ENCODE peak calls at places on chromosomes 2 and 18, in five cellular contexts. One of them, this sample, is unnamed.

GRCh38 chr2:45169339-45170190 is 160.3 kb upstream of the SIX2 start:
- DNase-seq in choroid plexus epithelial cell: peak; percentile 45
- DNase-seq in HFFc6: no peak
- DNase-seq in right lobe of liver: no peak
- DNase-seq in WTC11: peak; percentile 67
- DNase-seq in this sample: no peak

GRCh38 chr2:15159751-15160177 is 401.4 kb downstream of the NBAS start:
- DNase-seq in WTC11: no peak
- DNase-seq in right lobe of liver: no peak
- DNase-seq in choroid plexus epithelial cell: peak; percentile 79
- DNase-seq in HFFc6: peak; percentile 62
- DNase-seq in this sample: no peak

GRCh38 chr18:11995445-11996189 is 14.3 kb downstream of the IMPA2 start:
- DNase-seq in choroid plexus epithelial cell: peak; percentile 82
- DNase-seq in WTC11: peak; percentile 73
- DNase-seq in HFFc6: peak; percentile 60
- DNase-seq in right lobe of liver: peak; percentile 81
- DNase-seq in this sample: no peak

GRCh38 chr2:241808051-241808450 is 942 bp upstream of the NEU4 start:
- DNase-seq in choroid plexus epithelial cell: peak; percentile 16
- DNase-seq in WTC11: no peak
- DNase-seq in right lobe of liver: no peak
- DNase-seq in HFFc6: no peak
- DNase-seq in this sample: no peak

GRCh38 chr2:150811259-150811912 is 323.9 kb upstream of the RND3 start:
- DNase-seq in WTC11: no peak
- DNase-seq in right lobe of liver: no peak
- DNase-seq in HFFc6: no peak
- DNase-seq in choroid plexus epithelial cell: peak; percentile 20
- DNase-seq in this sample: no peak

GRCh38 chr2:80304522-80304878 is at the start of gene LRRTM1:
- DNase-seq in choroid plexus epithelial cell: no peak
- DNase-seq in right lobe of liver: no peak
- DNase-seq in HFFc6: no peak
- DNase-seq in WTC11: peak; percentile 42
- DNase-seq in this sample: no peak

GRCh38 chr18:45379903-45380302 is 235.4 kb upstream of the SLC14A2 start:
- DNase-seq in choroid plexus epithelial cell: no peak
- DNase-seq in right lobe of liver: no peak
- DNase-seq in WTC11: no peak
- DNase-seq in HFFc6: no peak
- DNase-seq in this sample: no peak

GRCh38 chr2:37742286-37742685 is 70.8 kb upstream of the CDC42EP3 start:
- DNase-seq in WTC11: no peak
- DNase-seq in HFFc6: peak; percentile 42
- DNase-seq in choroid plexus epithelial cell: peak; percentile 29
- DNase-seq in right lobe of liver: no peak
- DNase-seq in this sample: no peak

GRCh38 chr2:126880262-126880800 is 18.4 kb upstream of the TEX51 start:
- DNase-seq in choroid plexus epithelial cell: no peak
- DNase-seq in right lobe of liver: no peak
- DNase-seq in WTC11: no peak
- DNase-seq in HFFc6: no peak
- DNase-seq in this sample: no peak

GRCh38 chr2:8065191-8065590 is 616.7 kb upstream of the ID2 start:
- DNase-seq in HFFc6: no peak
- DNase-seq in choroid plexus epithelial cell: no peak
- DNase-seq in right lobe of liver: no peak
- DNase-seq in WTC11: no peak
- DNase-seq in this sample: no peak

GRCh38 chr18:50151876-50152275 is 43.1 kb downstream of the MYO5B start:
- DNase-seq in right lobe of liver: no peak
- DNase-seq in choroid plexus epithelial cell: peak; percentile 32
- DNase-seq in WTC11: no peak
- DNase-seq in HFFc6: no peak
- DNase-seq in this sample: no peak

GRCh38 chr2:212330263-212330662 is 208.3 kb downstream of the ERBB4 start:
- DNase-seq in right lobe of liver: no peak
- DNase-seq in HFFc6: no peak
- DNase-seq in WTC11: no peak
- DNase-seq in choroid plexus epithelial cell: no peak
- DNase-seq in this sample: peak; percentile 34

GRCh38 chr2:9631976-9632700 is 1.3 kb upstream of the YWHAQ start:
- DNase-seq in HFFc6: no peak
- DNase-seq in WTC11: no peak
- DNase-seq in choroid plexus epithelial cell: no peak
- DNase-seq in right lobe of liver: no peak
- DNase-seq in this sample: no peak

GRCh38 chr18:76708036-76708726 is 114.2 kb upstream of the ZNF236 start:
- DNase-seq in WTC11: no peak
- DNase-seq in HFFc6: no peak
- DNase-seq in right lobe of liver: no peak
- DNase-seq in choroid plexus epithelial cell: no peak
- DNase-seq in this sample: no peak

GRCh38 chr2:101047075-101047766 is 45.1 kb downstream of the RPL31 start:
- DNase-seq in WTC11: no peak
- DNase-seq in right lobe of liver: no peak
- DNase-seq in choroid plexus epithelial cell: no peak
- DNase-seq in HFFc6: no peak
- DNase-seq in this sample: no peak

GRCh38 chr2:190467575-190468083 is 59.5 kb downstream of the MFSD6 start:
- DNase-seq in HFFc6: peak; percentile 25
- DNase-seq in WTC11: no peak
- DNase-seq in choroid plexus epithelial cell: peak; percentile 51
- DNase-seq in right lobe of liver: no peak
- DNase-seq in this sample: no peak

GRCh38 chr18:76405761-76406356 is 89.2 kb downstream of the ZNF516 start:
- DNase-seq in WTC11: peak; percentile 60
- DNase-seq in choroid plexus epithelial cell: peak; percentile 76
- DNase-seq in right lobe of liver: no peak
- DNase-seq in HFFc6: no peak
- DNase-seq in this sample: no peak

GRCh38 chr18:67318651-67319050 is 197.9 kb downstream of the DSEL start:
- DNase-seq in HFFc6: peak; percentile 41
- DNase-seq in WTC11: no peak
- DNase-seq in right lobe of liver: no peak
- DNase-seq in choroid plexus epithelial cell: peak; percentile 70
- DNase-seq in this sample: no peak

GRCh38 chr2:236317938-236318396 is 53.8 kb upstream of the ASB18 start:
- DNase-seq in choroid plexus epithelial cell: no peak
- DNase-seq in right lobe of liver: peak; percentile 23
- DNase-seq in WTC11: no peak
- DNase-seq in HFFc6: no peak
- DNase-seq in this sample: no peak

GRCh38 chr2:237262838-237263771 is 150.9 kb downstream of the COL6A3 start:
- DNase-seq in right lobe of liver: no peak
- DNase-seq in HFFc6: peak; percentile 83
- DNase-seq in choroid plexus epithelial cell: peak; percentile 83
- DNase-seq in WTC11: no peak
- DNase-seq in this sample: no peak

GRCh38 chr2:191666733-191667132 is 11.2 kb upstream of the NABP1 start:
- DNase-seq in WTC11: no peak
- DNase-seq in HFFc6: no peak
- DNase-seq in choroid plexus epithelial cell: peak; percentile 64
- DNase-seq in right lobe of liver: no peak
- DNase-seq in this sample: no peak

GRCh38 chr2:149064365-149064841 is 25.9 kb downstream of the LYPD6B start:
- DNase-seq in choroid plexus epithelial cell: no peak
- DNase-seq in WTC11: no peak
- DNase-seq in right lobe of liver: no peak
- DNase-seq in HFFc6: no peak
- DNase-seq in this sample: no peak

GRCh38 chr2:120857931-120858330 is 122.3 kb downstream of the GLI2 start:
- DNase-seq in right lobe of liver: no peak
- DNase-seq in choroid plexus epithelial cell: no peak
- DNase-seq in HFFc6: no peak
- DNase-seq in WTC11: no peak
- DNase-seq in this sample: peak; percentile 46

GRCh38 chr2:241019441-241020139 is 21.2 kb downstream of the SNED1 start:
- DNase-seq in right lobe of liver: peak; percentile 38
- DNase-seq in HFFc6: no peak
- DNase-seq in WTC11: no peak
- DNase-seq in choroid plexus epithelial cell: no peak
- DNase-seq in this sample: no peak

GRCh38 chr18:13494879-13495465 is 231.4 kb downstream of the FAM210A start:
- DNase-seq in right lobe of liver: no peak
- DNase-seq in WTC11: no peak
- DNase-seq in HFFc6: no peak
- DNase-seq in choroid plexus epithelial cell: no peak
- DNase-seq in this sample: no peak

DNA sequence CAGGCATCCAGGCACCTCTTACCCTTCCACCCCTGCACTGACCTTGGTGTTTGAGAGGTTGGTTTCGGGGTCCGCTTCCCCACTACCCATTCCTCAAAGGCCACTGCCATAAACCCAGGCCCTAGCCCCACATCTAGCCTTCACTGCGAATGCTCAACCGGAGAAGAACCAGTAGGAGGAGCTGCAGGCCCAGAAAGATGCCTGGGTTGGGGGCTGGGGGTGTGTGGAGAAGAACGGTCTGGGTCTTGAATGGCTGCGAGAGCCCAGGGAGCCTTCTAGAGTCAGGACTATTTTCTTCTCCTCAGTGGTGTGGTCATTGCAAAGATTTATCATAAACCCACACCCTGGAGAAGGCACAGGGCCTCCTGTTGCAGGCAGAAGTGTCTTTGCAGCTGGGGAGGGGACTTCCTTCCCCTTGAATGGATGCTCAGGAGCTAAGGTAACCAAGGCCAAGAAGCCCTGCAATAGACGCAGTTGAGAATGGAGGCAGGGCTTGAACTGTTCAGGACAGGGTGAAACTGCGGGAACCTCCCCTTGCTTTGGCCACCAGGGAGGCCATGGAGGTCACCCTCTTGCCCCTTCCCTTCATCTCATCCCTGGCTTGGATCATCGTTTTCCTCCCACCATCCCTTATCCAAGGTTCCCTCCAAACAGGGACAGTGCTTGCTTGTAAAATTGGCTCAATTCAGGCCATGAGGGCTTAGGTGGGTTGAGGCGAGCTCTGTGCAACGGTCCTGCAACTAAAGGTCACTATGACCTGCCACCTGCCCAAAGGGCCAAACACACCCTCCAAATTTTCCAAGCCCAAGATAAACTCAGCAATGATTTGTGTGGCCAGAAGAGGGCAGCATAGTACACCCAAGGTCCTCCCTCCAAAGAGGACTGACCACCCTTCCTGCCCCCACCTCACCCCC is 20.9 kb downstream of the THNSL2 start:
- DNase-seq in choroid plexus epithelial cell: peak; percentile 45
- DNase-seq in right lobe of liver: no peak
- DNase-seq in HFFc6: no peak
- DNase-seq in WTC11: peak; percentile 74
- DNase-seq in this sample: no peak
- TF ChIP-seq CTCF in choroid plexus epithelial cell: peak; percentile 73
- TF ChIP-seq CTCF in right lobe of liver: peak; percentile 64
- TF ChIP-seq CTCF in HFFc6: peak; percentile 79
- TF ChIP-seq CTCF in WTC11: peak; percentile 44
- TF ChIP-seq CTCF in this sample: peak; percentile 85

GRCh38 chr18:47485221-47485797 is 233.8 kb upstream of the SKOR2 start:
- DNase-seq in right lobe of liver: no peak
- DNase-seq in WTC11: peak; percentile 13
- DNase-seq in choroid plexus epithelial cell: no peak
- DNase-seq in HFFc6: no peak
- DNase-seq in this sample: no peak
- TF ChIP-seq CTCF in right lobe of liver: no peak
- TF ChIP-seq CTCF in WTC11: no peak
- TF ChIP-seq CTCF in choroid plexus epithelial cell: no peak
- TF ChIP-seq CTCF in HFFc6: no peak
- TF ChIP-seq CTCF in this sample: no peak

GRCh38 chr2:201180010-201180409 is 2.9 kb upstream of the CASP10 start:
- DNase-seq in HFFc6: no peak
- DNase-seq in WTC11: no peak
- DNase-seq in right lobe of liver: no peak
- DNase-seq in choroid plexus epithelial cell: no peak
- DNase-seq in this sample: no peak

GRCh38 chr2:201185863-201186262 is 2.9 kb downstream of the CASP10 start:
- DNase-seq in WTC11: no peak
- DNase-seq in HFFc6: no peak
- DNase-seq in choroid plexus epithelial cell: no peak
- DNase-seq in right lobe of liver: no peak
- DNase-seq in this sample: no peak

GRCh38 chr2:201183373-201183742 is 417 bp downstream of the CASP10 start:
- DNase-seq in choroid plexus epithelial cell: no peak
- DNase-seq in right lobe of liver: no peak
- DNase-seq in HFFc6: no peak
- DNase-seq in WTC11: no peak
- DNase-seq in this sample: no peak

GRCh38 chr2:201188449-201188848 is 5.5 kb downstream of the CASP10 start:
- DNase-seq in right lobe of liver: no peak
- DNase-seq in choroid plexus epithelial cell: no peak
- DNase-seq in HFFc6: no peak
- DNase-seq in WTC11: no peak
- DNase-seq in this sample: no peak

DNA sequence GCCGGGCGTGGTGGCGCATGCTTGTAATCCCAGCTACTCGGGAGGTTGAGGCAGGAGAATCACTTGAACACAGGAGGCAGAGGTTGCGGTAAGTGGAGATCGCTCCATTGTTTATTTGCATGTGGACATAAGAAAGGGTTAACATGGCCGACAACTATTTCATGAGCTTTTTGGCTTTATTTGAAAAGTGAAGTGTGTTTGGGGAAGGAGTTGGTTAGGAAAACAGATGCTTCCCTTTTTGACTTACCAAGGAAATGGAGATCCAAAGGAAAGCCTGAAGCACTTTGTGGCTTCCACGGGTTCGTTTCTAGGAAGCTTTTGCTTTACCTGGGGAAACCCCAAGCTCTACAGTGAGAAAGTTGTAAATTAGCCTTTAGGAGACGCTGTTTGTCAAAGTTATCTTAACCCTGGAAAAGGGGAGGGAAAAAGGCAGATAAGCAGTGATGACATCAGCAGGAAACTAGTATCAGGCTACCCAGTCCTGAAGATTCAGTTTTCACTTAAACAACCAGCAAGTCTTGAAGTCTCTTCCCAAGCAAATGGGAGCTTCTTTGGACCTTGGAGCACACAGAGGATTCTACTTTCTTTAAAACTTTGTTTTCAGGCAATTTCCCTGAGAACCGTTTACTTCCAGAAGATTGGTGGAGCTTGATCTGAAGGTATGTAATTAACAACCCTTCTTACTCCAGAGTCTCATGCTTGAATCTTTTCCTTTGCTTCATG is at the start of gene CASP10:
- DNase-seq in WTC11: no peak
- DNase-seq in choroid plexus epithelial cell: peak; percentile 86
- DNase-seq in right lobe of liver: no peak
- DNase-seq in HFFc6: peak; percentile 33
- DNase-seq in this sample: no peak
- TF ChIP-seq CTCF in WTC11: no peak
- TF ChIP-seq CTCF in choroid plexus epithelial cell: peak; percentile 63
- TF ChIP-seq CTCF in right lobe of liver: peak; percentile 56
- TF ChIP-seq CTCF in HFFc6: peak; percentile 65
- TF ChIP-seq CTCF in this sample: peak; percentile 18

DNA sequence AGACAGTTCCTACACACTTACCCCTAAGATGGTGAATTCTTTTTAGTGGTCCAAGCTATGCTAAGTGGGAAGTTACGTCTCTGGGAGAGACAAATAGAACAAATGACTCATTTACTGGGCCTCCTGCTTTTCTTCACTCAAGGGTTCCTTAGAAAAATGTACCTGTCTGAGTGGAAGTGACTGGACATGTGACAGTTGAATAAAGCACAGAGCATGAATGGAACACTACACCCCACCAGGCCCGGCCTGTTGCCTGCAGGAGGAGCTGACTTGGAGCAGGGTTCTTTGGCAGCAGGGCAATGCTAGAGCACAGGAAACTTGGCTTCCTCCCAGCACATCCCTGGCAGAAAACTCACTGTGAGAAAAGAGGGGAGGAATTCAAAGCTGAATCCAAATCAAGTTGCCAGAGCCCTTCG is 451.0 kb upstream of the SETBP1 start:
- DNase-seq in HFFc6: no peak
- DNase-seq in right lobe of liver: no peak
- DNase-seq in choroid plexus epithelial cell: peak; percentile 48
- DNase-seq in WTC11: no peak
- DNase-seq in this sample: no peak
- TF ChIP-seq CTCF in HFFc6: no peak
- TF ChIP-seq CTCF in right lobe of liver: no peak
- TF ChIP-seq CTCF in choroid plexus epithelial cell: no peak
- TF ChIP-seq CTCF in WTC11: no peak
- TF ChIP-seq CTCF in this sample: peak; percentile 38

This sample was measured in chondrocyte.